ENCODE peak calls at places on chromosomes 12 and 14, in nine cellular contexts. Y is NCI-H524; P is WERI-Rb-1; Z is nephron progenitor cell; W is hypothalamus; X is AG08395; O is pons; I is esophagus muscularis mucosa; F is CD8-positive, alpha-beta T cell. G is an unnamed sample.

GRCh38 chr12:124085419-124085818 is 112.4 kb downstream of the ZNF664 start:
- DNase-seq in Y (no peak), P (no peak), Z (no peak), W (no peak), X (no peak), O (no peak), I (no peak), F (no peak), G (no peak)

GRCh38 chr12:1517007-1517406 is 77.4 kb downstream of the FBXL14 start:
- DNase-seq in Y (no peak), P (peak; percentile 39), Z (peak; percentile 60), W (no peak), X (peak; percentile 70), O (no peak), I (no peak), F (peak; percentile 22), G (peak; percentile 61)

GRCh38 chr12:110174373-110174996 is 50.3 kb downstream of the IFT81 start:
- DNase-seq in Y (no peak), P (no peak), Z (no peak), W (no peak), X (no peak), O (no peak), I (no peak), F (no peak), G (no peak)

GRCh38 chr12:105060715-105061378 is 23.4 kb downstream of the ALDH1L2 start:
- DNase-seq in Y (no peak), P (no peak), Z (no peak), W (no peak), X (no peak), O (no peak), I (no peak), F (no peak), G (no peak)

GRCh38 chr12:91381309-91381804 is 198.7 kb upstream of the DCN start:
- DNase-seq in Y (peak; percentile 79), P (peak; percentile 13), Z (peak; percentile 62), W (peak; percentile 93), X (peak; percentile 89), O (peak; percentile 98), I (no peak), F (no peak), G (peak; percentile 81)

GRCh38 chr12:132622437-132623071 is 4.0 kb downstream of the P2RX2 start:
- DNase-seq in Y (no peak), P (no peak), Z (no peak), W (peak; percentile 7), X (peak; percentile 75), O (no peak), I (no peak), F (no peak), G (peak; percentile 82)

GRCh38 chr12:46339051-46339450 is 33.5 kb downstream of the SLC38A2 start:
- DNase-seq in Y (no peak), P (no peak), Z (no peak), W (no peak), X (no peak), O (no peak), I (no peak), F (no peak), G (no peak)

GRCh38 chr12:63747553-63747952 is 32.2 kb upstream of the RXYLT1 start:
- DNase-seq in Y (no peak), P (no peak), Z (no peak), W (no peak), X (no peak), O (no peak), I (no peak), F (no peak), G (no peak)

GRCh38 chr12:4807116-4807783 is 87.0 kb downstream of the GALNT8 start:
- DNase-seq in Y (no peak), P (no peak), Z (no peak), W (no peak), X (no peak), O (no peak), I (no peak), F (no peak), G (no peak)

GRCh38 chr14:60356921-60357550 is 108.0 kb downstream of the PPM1A start:
- DNase-seq in Y (peak; percentile 79), P (peak; percentile 92), Z (peak; percentile 10), W (no peak), X (no peak), O (peak; percentile 3), I (no peak), F (no peak), G (no peak)

GRCh38 chr12:132597333-132598283 is 12.8 kb downstream of the LRCOL1 start:
- DNase-seq in Y (no peak), P (peak; percentile 56), Z (peak; percentile 72), W (no peak), X (no peak), O (no peak), I (no peak), F (peak; percentile 22), G (no peak)

GRCh38 chr12:130957304-130957621 is 3.6 kb downstream of the ADGRD1 start:
- DNase-seq in Y (no peak), P (no peak), Z (no peak), W (no peak), X (no peak), O (no peak), I (no peak), F (no peak), G (no peak)

GRCh38 chr12:19131020-19131431 is 1.5 kb downstream of the PLEKHA5 start:
- DNase-seq in Y (peak; percentile 3), P (peak; percentile 14), Z (peak; percentile 10), W (peak; percentile 80), X (peak; percentile 47), O (peak; percentile 27), I (no peak), F (no peak), G (peak; percentile 47)

GRCh38 chr12:131965073-131965472 is 15.3 kb downstream of the EP400 start:
- DNase-seq in Y (no peak), P (no peak), Z (no peak), W (no peak), X (no peak), O (no peak), I (no peak), F (no peak), G (no peak)

GRCh38 chr12:54160807-54161480 is 27.8 kb downstream of the SMUG1 start:
- DNase-seq in Y (no peak), P (no peak), Z (peak; percentile 68), W (no peak), X (no peak), O (no peak), I (no peak), F (no peak), G (no peak)

GRCh38 chr12:59164991-59165718 is 244.9 kb upstream of the LRIG3 start:
- DNase-seq in Y (no peak), P (no peak), Z (no peak), W (peak; percentile 18), X (peak; percentile 35), O (peak; percentile 41), I (no peak), F (no peak), G (peak; percentile 19)

GRCh38 chr12:304815-305214 is 42.2 kb upstream of the SLC6A13 start:
- DNase-seq in Y (peak; percentile 11), P (no peak), Z (no peak), W (no peak), X (no peak), O (no peak), I (no peak), F (no peak), G (no peak)

GRCh38 chr12:104188534-104188933 is 27.0 kb upstream of the TXNRD1 start:
- DNase-seq in Y (no peak), P (no peak), Z (no peak), W (no peak), X (no peak), O (no peak), I (no peak), F (no peak), G (no peak)

GRCh38 chr12:77995436-77996167 is 164.9 kb downstream of the NAV3 start:
- DNase-seq in Y (no peak), P (no peak), Z (no peak), W (no peak), X (peak; percentile 67), O (no peak), I (no peak), F (no peak), G (peak; percentile 55)

GRCh38 chr14:101464310-101464983 is 96.8 kb upstream of the DIO3 start:
- DNase-seq in Y (no peak), P (no peak), Z (no peak), W (no peak), X (no peak), O (no peak), I (no peak), F (no peak), G (no peak)

GRCh38 chr12:109721276-109721675 is 7.7 kb downstream of the FAM222A start:
- DNase-seq in Y (no peak), P (no peak), Z (no peak), W (peak; percentile 31), X (no peak), O (peak; percentile 69), I (no peak), F (no peak), G (no peak)

GRCh38 chr14:34051966-34052657 is 101.2 kb upstream of the EGLN3 start:
- DNase-seq in Y (no peak), P (no peak), Z (no peak), W (no peak), X (peak; percentile 66), O (no peak), I (peak; percentile 82), F (no peak), G (peak; percentile 40)

GRCh38 chr12:110281549-110282342 is 699 bp downstream of the ATP2A2 start:
- DNase-seq in Y (no peak), P (peak; percentile 40), Z (peak; percentile 62), W (peak; percentile 76), X (peak; percentile 59), O (no peak), I (no peak), F (peak; percentile 38), G (peak; percentile 78)

G was measured in AG20443.